ENCODE peak calls at places on chromosomes 3 and 15, in five cellular contexts. T is activated T-cell treated with anti-CD3 and anti-CD28 coated beads for 4 hours, L is mucosa of descending colon, V is GM03348, K is T-helper 9 cell. Q is an unnamed sample.

GRCh38 chr3:67783281-67784250 is 129.2 kb upstream of the SUCLG2 start:
- DNase-seq in T (no peak), L (no peak), V (no peak), K (no peak), Q (no peak)

GRCh38 chr3:186653079-186653710 is 12.6 kb upstream of the HRG start:
- DNase-seq in T (no peak), L (no peak), V (no peak), K (no peak), Q (no peak)

GRCh38 chr15:34347951-34348638 is 5.0 kb downstream of the NUTM1 start:
- DNase-seq in T (no peak), L (no peak), V (no peak), K (no peak), Q (no peak)

GRCh38 chr15:37142371-37142770 is 42.0 kb upstream of the MEIS2 start:
- DNase-seq in T (no peak), L (no peak), V (no peak), K (no peak), Q (no peak)

GRCh38 chr3:148797822-148798221 is 29.8 kb upstream of the CPB1 start:
- DNase-seq in T (no peak), L (no peak), V (no peak), K (no peak), Q (no peak)

GRCh38 chr3:25404569-25404968 is 23.5 kb upstream of the RARB start:
- DNase-seq in T (no peak), L (no peak), V (no peak), K (no peak), Q (no peak)

GRCh38 chr3:159987291-159987711 is 1.3 kb upstream of the IL12A start:
- DNase-seq in T (no peak), L (no peak), V (peak), K (no peak), Q (no peak)

GRCh38 chr15:29747837-29748417 is 74.3 kb downstream of the TJP1 start:
- DNase-seq in T (no peak), L (no peak), V (peak), K (no peak), Q (peak)

GRCh38 chr3:71360694-71361093 is 222.8 kb downstream of the FOXP1 start:
- DNase-seq in T (peak), L (no peak), V (no peak), K (no peak), Q (no peak)

GRCh38 chr3:141308588-141309218 is 59.6 kb upstream of the ZBTB38 start:
- DNase-seq in T (no peak), L (peak), V (peak), K (no peak), Q (no peak)

GRCh38 chr15:77104155-77104554 is 33.2 kb upstream of the TSPAN3 start:
- DNase-seq in T (no peak), L (no peak), V (peak), K (no peak), Q (no peak)

GRCh38 chr3:157021679-157022078 is 138.3 kb downstream of the CCNL1 start:
- DNase-seq in T (no peak), L (no peak), V (no peak), K (no peak), Q (no peak)

GRCh38 chr15:88586401-88587162 is 34.6 kb upstream of the AEN start:
- DNase-seq in T (no peak), L (no peak), V (no peak), K (no peak), Q (no peak)

GRCh38 chr15:34610388-34610787 is 26.9 kb upstream of the GOLGA8B start:
- DNase-seq in T (no peak), L (no peak), V (peak), K (no peak), Q (no peak)

GRCh38 chr15:78715930-78716329 is 74.9 kb upstream of the CHRNB4 start:
- DNase-seq in T (no peak), L (no peak), V (no peak), K (no peak), Q (peak)

GRCh38 chr3:5181479-5182141 is 5.9 kb upstream of the EDEM1 start:
- DNase-seq in T (no peak), L (no peak), V (no peak), K (no peak), Q (no peak)

GRCh38 chr15:85414495-85414894 is 34.1 kb downstream of the AKAP13 start:
- DNase-seq in T (no peak), L (no peak), V (peak), K (no peak), Q (no peak)

GRCh38 chr3:55327131-55327920 is 159.8 kb downstream of the WNT5A start:
- DNase-seq in T (no peak), L (no peak), V (peak), K (no peak), Q (no peak)

GRCh38 chr3:9782777-9783176 is 9.5 kb downstream of the TADA3 start:
- DNase-seq in T (no peak), L (no peak), V (no peak), K (no peak), Q (no peak)

GRCh38 chr3:43180027-43180426 is 74.1 kb upstream of the POMGNT2 start:
- DNase-seq in T (peak), L (no peak), V (peak), K (peak), Q (no peak)

GRCh38 chr3:113659996-113660395 is 36.4 kb downstream of the USF3 start:
- DNase-seq in T (no peak), L (no peak), V (no peak), K (no peak), Q (no peak)

GRCh38 chr3:135514064-135514455 is 451.5 kb upstream of the PPP2R3A start:
- DNase-seq in T (no peak), L (no peak), V (no peak), K (no peak), Q (no peak)

GRCh38 chr3:13088020-13089006 is 15.1 kb upstream of the IQSEC1 start:
- DNase-seq in T (no peak), L (no peak), V (no peak), K (no peak), Q (no peak)

GRCh38 chr15:46751303-46751702 is 966.0 kb upstream of the SEMA6D start:
- DNase-seq in T (no peak), L (no peak), V (no peak), K (no peak), Q (no peak)

GRCh38 chr3:186520957-186521842 is 23.0 kb downstream of the CRYGS start:
- DNase-seq in T (no peak), L (no peak), V (no peak), K (no peak), Q (no peak)

GRCh38 chr3:77536038-77536775 is 496.3 kb downstream of the ROBO2 start:
- DNase-seq in T (no peak), L (no peak), V (no peak), K (no peak), Q (no peak)

GRCh38 chr15:101499863-101500713 is 10.6 kb upstream of the PCSK6 start:
- DNase-seq in T (no peak), L (peak), V (no peak), K (no peak), Q (no peak)

GRCh38 chr15:45871121-45871855 is 236.5 kb downstream of the SQOR start:
- DNase-seq in T (no peak), L (no peak), V (no peak), K (no peak), Q (no peak)

GRCh38 chr15:89492111-89492641 is 4.2 kb downstream of the RHCG start:
- DNase-seq in T (no peak), L (no peak), V (no peak), K (no peak), Q (no peak)

GRCh38 chr15:22936577-22937472 is 43.3 kb downstream of the CYFIP1 start:
- DNase-seq in T (no peak), L (no peak), V (no peak), K (no peak), Q (no peak)

GRCh38 chr3:11391172-11391879 is 119.1 kb downstream of the ATG7 start:
- DNase-seq in T (no peak), L (no peak), V (peak), K (no peak), Q (no peak)